ENCODE peak calls at places on chromosome 13, in five cellular contexts. R, G, H, L and Q are unnamed samples.

GRCh38 chr13:20997301-20998061 is 63.9 kb downstream of the LATS2 start:
- DNase-seq in H (no peak), R (no peak), L (no peak), G (no peak), Q (peak; percentile 75)

GRCh38 chr13:26855071-26855470 is 94.5 kb upstream of the GPR12 start:
- DNase-seq in R (no peak), L (no peak), H (no peak), G (no peak), Q (no peak)

GRCh38 chr13:99383511-99383921 is 76.3 kb upstream of the GPR183 start:
- DNase-seq in H (no peak), G (no peak), R (no peak), L (no peak), Q (no peak)

GRCh38 chr13:68927387-68928026 is 1180.1 kb upstream of the ATXN8OS start:
- DNase-seq in G (peak; percentile 12), R (no peak), L (no peak), H (no peak), Q (peak; percentile 86)

GRCh38 chr13:113088691-113089020 is 16.9 kb upstream of the F7 start:
- DNase-seq in L (no peak), R (no peak), H (no peak), G (no peak), Q (no peak)

GRCh38 chr13:21361123-21361522 is 98.0 kb downstream of the ZDHHC20 start:
- DNase-seq in G (no peak), L (no peak), H (no peak), R (no peak), Q (no peak)

GRCh38 chr13:75687145-75687763 is 51.1 kb downstream of the LMO7 start:
- DNase-seq in R (no peak), L (no peak), G (peak; percentile 46), H (peak; percentile 6), Q (peak; percentile 75)

GRCh38 chr13:113922412-113923118 is 51.3 kb downstream of the C13orf46 start:
- DNase-seq in L (no peak), R (no peak), G (no peak), H (no peak), Q (no peak)

GRCh38 chr13:113729329-113730019 is 29.6 kb upstream of the TMEM255B start:
- DNase-seq in L (no peak), G (no peak), H (no peak), R (no peak), Q (no peak)

GRCh38 chr13:73677041-73677589 is 457.1 kb downstream of the KLF12 start:
- DNase-seq in H (no peak), G (no peak), R (peak; percentile 2), L (no peak), Q (no peak)

GRCh38 chr13:92316030-92316429 is 910.6 kb upstream of the GPC6 start:
- DNase-seq in G (no peak), L (no peak), H (no peak), R (no peak), Q (no peak)

GRCh38 chr13:39510296-39510695 is 92.7 kb downstream of the LHFPL6 start:
- DNase-seq in L (peak; percentile 17), H (no peak), R (no peak), G (no peak), Q (no peak)

GRCh38 chr13:83884141-83884540 is 1.9 kb upstream of the SLITRK1 start:
- DNase-seq in H (no peak), G (no peak), R (no peak), L (no peak), Q (no peak)

GRCh38 chr13:60753641-60754040 is 356.6 kb downstream of the TDRD3 start:
- DNase-seq in H (no peak), L (no peak), G (no peak), R (no peak), Q (no peak)

GRCh38 chr13:112686364-112686763 is 3.5 kb upstream of the ATP11A start:
- DNase-seq in H (no peak), R (no peak), G (no peak), L (no peak), Q (no peak)

GRCh38 chr13:96817336-96817941 is 176.8 kb downstream of the OXGR1 start:
- DNase-seq in G (peak; percentile 6), R (no peak), L (no peak), H (no peak), Q (peak; percentile 73)

GRCh38 chr13:78487707-78488106 is 115.6 kb downstream of the POU4F1 start:
- DNase-seq in H (no peak), G (no peak), R (no peak), L (no peak), Q (no peak)

GRCh38 chr13:75050419-75051066 is 431.4 kb downstream of the TBC1D4 start:
- DNase-seq in L (no peak), G (no peak), H (no peak), R (no peak), Q (no peak)

GRCh38 chr13:90868321-90868920 is 479.1 kb upstream of the MIR17HG start:
- DNase-seq in H (peak; percentile 47), L (no peak), R (no peak), G (peak; percentile 3), Q (peak; percentile 48)

GRCh38 chr13:113592571-113592970 is 8.0 kb downstream of the TFDP1 start:
- DNase-seq in G (no peak), L (no peak), H (no peak), R (no peak), Q (no peak)

GRCh38 chr13:112450567-112451240 is 74.5 kb downstream of the SPACA7 start:
- DNase-seq in R (no peak), G (no peak), H (no peak), L (no peak), Q (no peak)

GRCh38 chr13:98919566-98919965 is 58.3 kb downstream of the DOCK9 start:
- DNase-seq in G (no peak), L (no peak), R (no peak), H (no peak), Q (no peak)

GRCh38 chr13:65656740-65657329 is 1573.3 kb downstream of the PCDH9 start:
- DNase-seq in R (peak; percentile 0), H (no peak), G (no peak), L (no peak), Q (peak; percentile 11)

GRCh38 chr13:83221813-83222241 is 660.4 kb downstream of the SLITRK1 start:
- DNase-seq in L (no peak), R (no peak), G (no peak), H (no peak), Q (no peak)

GRCh38 chr13:63541336-63541735 is 2125.7 kb upstream of the PCDH20 start:
- DNase-seq in L (no peak), R (no peak), H (no peak), G (no peak), Q (peak; percentile 52)

GRCh38 chr13:113187905-113188595 is 20.4 kb downstream of the PCID2 start:
- DNase-seq in L (no peak), G (no peak), H (no peak), R (no peak), Q (no peak)

GRCh38 chr13:43132228-43132627 is 108.8 kb downstream of the DNAJC15 start:
- DNase-seq in G (peak; percentile 52), L (no peak), R (peak; percentile 19), H (peak; percentile 5), Q (peak; percentile 87)

GRCh38 chr13:108859202-108860012 is 230.0 kb downstream of the MYO16 start:
- DNase-seq in R (no peak), G (no peak), H (no peak), L (no peak), Q (peak; percentile 41)

GRCh38 chr13:97385854-97386253 is 48.1 kb upstream of the RAP2A start:
- DNase-seq in H (no peak), R (no peak), L (no peak), G (no peak), Q (no peak)

DNA sequence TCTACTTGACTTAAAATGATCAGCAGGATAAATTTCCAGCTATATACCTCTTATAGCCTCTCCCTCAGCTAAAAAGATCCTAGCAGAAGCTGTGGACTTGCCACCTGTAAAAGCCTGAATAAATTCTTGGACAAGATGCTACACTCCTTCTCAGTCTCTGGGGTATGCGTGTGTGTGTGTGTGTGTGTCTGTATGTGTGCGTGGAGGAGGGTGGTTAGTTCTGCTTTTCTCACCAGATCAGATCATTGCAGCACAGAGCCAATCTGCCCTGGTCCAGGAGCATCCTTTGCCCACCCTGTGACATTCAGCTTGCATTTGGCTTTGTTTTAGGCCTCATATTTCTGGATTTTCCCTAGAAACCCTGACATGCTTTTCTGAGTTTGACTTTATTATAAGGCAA is 438.3 kb downstream of the RFC3 start:
- DNase-seq in R (no peak), H (no peak), G (no peak), L (no peak), Q (no peak)
- TF ChIP-seq JUNB in R (no peak), H (no peak), G (no peak), L (no peak), Q (no peak)

GRCh38 chr13:106650690-106651205 is 82.8 kb upstream of the ARGLU1 start:
- DNase-seq in G (no peak), R (no peak), L (no peak), H (no peak), Q (no peak)
- TF ChIP-seq JUNB in G (no peak), R (no peak), L (no peak), H (no peak), Q (no peak)

GRCh38 chr13:110640591-110641029 is 25.3 kb downstream of the NAXD start:
- DNase-seq in R (no peak), L (no peak), G (no peak), H (no peak), Q (no peak)
- TF ChIP-seq JUNB in R (no peak), L (no peak), G (no peak), H (no peak), Q (no peak)

DNA sequence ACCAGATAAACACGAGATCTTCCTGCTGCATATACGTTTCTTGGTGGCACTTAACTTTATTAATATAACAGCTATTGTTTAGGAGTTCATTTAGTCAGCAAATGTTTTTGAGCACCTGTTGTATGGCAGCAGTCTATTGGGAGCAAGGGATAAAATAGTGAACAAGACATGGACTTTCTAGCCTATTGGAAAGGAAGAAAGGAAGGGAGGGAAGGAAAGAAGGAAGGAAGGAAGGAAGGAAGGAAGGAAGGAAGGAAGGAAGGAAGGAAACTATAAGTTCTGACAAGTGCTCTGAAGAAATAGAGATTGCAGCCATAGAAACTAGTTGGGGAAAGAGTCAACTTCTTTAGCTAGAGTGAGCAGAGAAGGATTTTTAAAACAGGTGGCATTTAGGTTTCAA is 149.1 kb upstream of the STARD13 start:
- DNase-seq in L (no peak), G (no peak), R (no peak), H (no peak), Q (no peak)
- TF ChIP-seq JUNB in L (no peak), G (no peak), R (no peak), H (no peak), Q (no peak)

DNA sequence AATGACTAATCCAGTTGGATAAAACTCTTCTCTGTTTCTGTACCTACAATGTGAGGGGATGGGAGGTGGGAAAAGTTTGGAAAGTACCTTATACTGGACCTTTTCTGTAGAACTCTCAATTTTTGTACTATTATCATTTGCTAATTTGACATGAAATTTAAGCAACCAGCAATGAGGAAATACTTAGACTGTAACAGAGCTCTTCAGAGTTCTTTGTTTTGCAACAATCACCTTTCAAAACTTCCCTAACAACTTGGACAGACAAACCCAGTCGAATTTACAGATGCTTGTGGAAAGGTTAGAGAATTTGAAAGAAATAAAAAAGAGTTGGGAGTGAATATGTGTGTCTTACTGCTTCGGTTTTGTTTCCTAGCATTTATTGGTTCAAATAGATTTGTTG is 16.8 kb downstream of the KBTBD7 start:
- DNase-seq in H (no peak), L (no peak), R (no peak), G (no peak), Q (no peak)
- TF ChIP-seq JUNB in H (no peak), L (no peak), R (no peak), G (no peak), Q (no peak)